ENCODE peak calls at places on chromosome 22, in five cellular contexts. N, T, V, B and M are unnamed samples.

GRCh38 chr22:46147471-46148267 is 2.7 kb upstream of the PPARA start:
- DNase-seq in N (no peak), T (no peak), V (no peak), B (no peak), M (no peak)

GRCh38 chr22:21982338-21982965 is at the start of gene TOP3B:
- DNase-seq in N (peak), T (peak), V (peak), B (peak), M (peak)

GRCh38 chr22:29762263-29762662 is 4.5 kb downstream of the ZMAT5 start:
- DNase-seq in N (no peak), T (no peak), V (no peak), B (no peak), M (no peak)

GRCh38 chr22:40691532-40691931 is 12.2 kb downstream of the MCHR1 start:
- DNase-seq in N (no peak), T (no peak), V (no peak), B (no peak), M (no peak)

GRCh38 chr22:46537946-46538815 is 761 bp upstream of the CELSR1 start:
- DNase-seq in N (peak), T (peak), V (peak), B (no peak), M (no peak)

GRCh38 chr22:36028646-36029405 is at the start of gene RBFOX2:
- DNase-seq in N (peak), T (peak), V (peak), B (peak), M (peak)

GRCh38 chr22:31752096-31752847 is 1.5 kb upstream of the DEPDC5 start:
- DNase-seq in N (no peak), T (peak), V (no peak), B (no peak), M (no peak)

GRCh38 chr22:44743804-44744211 is 8.6 kb upstream of the ARHGAP8 start:
- DNase-seq in N (no peak), T (no peak), V (no peak), B (no peak), M (no peak)

GRCh38 chr22:31561238-31561887 is 65.0 kb downstream of the SFI1 start:
- DNase-seq in N (peak), T (peak), V (peak), B (peak), M (peak)

GRCh38 chr22:27397948-27398330 is 403.6 kb downstream of the MN1 start:
- DNase-seq in N (no peak), T (no peak), V (peak), B (no peak), M (no peak)

GRCh38 chr22:49247194-49247924 is 580.3 kb downstream of the BRD1 start:
- DNase-seq in N (no peak), T (no peak), V (no peak), B (no peak), M (peak)

GRCh38 chr22:49464024-49464423 is 363.6 kb downstream of the BRD1 start:
- DNase-seq in N (no peak), T (no peak), V (no peak), B (no peak), M (no peak)

GRCh38 chr22:45142376-45142775 is 21.3 kb upstream of the NUP50 start:
- DNase-seq in N (no peak), T (no peak), V (no peak), B (no peak), M (no peak)

GRCh38 chr22:32202539-32203180 is 2.2 kb downstream of the RFPL2 start:
- DNase-seq in N (peak), T (peak), V (peak), B (peak), M (peak)

GRCh38 chr22:23899042-23899745 is 5.0 kb downstream of the MIF start:
- DNase-seq in N (no peak), T (no peak), V (no peak), B (no peak), M (no peak)

GRCh38 chr22:42700901-42701300 is 19.8 kb downstream of the A4GALT start:
- DNase-seq in N (no peak), T (no peak), V (no peak), B (no peak), M (no peak)

GRCh38 chr22:41229730-41230398 is 10.9 kb downstream of the CHADL start:
- DNase-seq in N (no peak), T (no peak), V (no peak), B (no peak), M (no peak)

GRCh38 chr22:26658671-26659478 is 1.5 kb downstream of the MIAT start:
- DNase-seq in N (peak), T (peak), V (peak), B (peak), M (peak)

GRCh38 chr22:43955883-43956286 is 643 bp downstream of the SAMM50 start:
- DNase-seq in N (no peak), T (no peak), V (peak), B (no peak), M (peak)

GRCh38 chr22:46576556-46577351 is 39.3 kb upstream of the CELSR1 start:
- DNase-seq in N (no peak), T (peak), V (peak), B (peak), M (peak)

GRCh38 chr22:36640106-36640672 is 63.4 kb downstream of the CACNG2 start:
- DNase-seq in N (no peak), T (no peak), V (no peak), B (no peak), M (no peak)

GRCh38 chr22:20205464-20205963 is 54.7 kb upstream of the CCDC188 start:
- DNase-seq in N (no peak), T (no peak), V (no peak), B (no peak), M (no peak)

GRCh38 chr22:23137905-23138520 is 3.8 kb downstream of the RSPH14 start:
- DNase-seq in N (peak), T (no peak), V (peak), B (peak), M (peak)

GRCh38 chr22:35489225-35489624 is 51.4 kb upstream of the RASD2 start:
- DNase-seq in N (peak), T (peak), V (peak), B (no peak), M (no peak)

GRCh38 chr22:45376009-45376408 is 37.4 kb downstream of the SMC1B start:
- DNase-seq in N (no peak), T (no peak), V (no peak), B (no peak), M (no peak)

GRCh38 chr22:42289671-42290269 is 19.3 kb upstream of the TCF20 start:
- DNase-seq in N (no peak), T (peak), V (peak), B (no peak), M (no peak)

GRCh38 chr22:35519306-35520000 is 21.2 kb upstream of the RASD2 start:
- DNase-seq in N (no peak), T (no peak), V (no peak), B (no peak), M (no peak)

GRCh38 chr22:30694171-30694637 is 470 bp upstream of the OSBP2 start:
- DNase-seq in N (peak), T (peak), V (peak), B (peak), M (peak)

GRCh38 chr22:18066181-18066859 is 11.5 kb upstream of the PEX26 start:
- DNase-seq in N (no peak), T (no peak), V (no peak), B (no peak), M (no peak)

GRCh38 chr22:41969110-41969646 is at the start of gene SEPTIN3:
- DNase-seq in N (no peak), T (peak), V (no peak), B (no peak), M (no peak)

GRCh38 chr22:48893288-48894063 is 934.2 kb downstream of the BRD1 start:
- DNase-seq in N (no peak), T (no peak), V (no peak), B (no peak), M (no peak)

GRCh38 chr22:18104566-18104965 is 6.0 kb upstream of the TUBA8 start:
- DNase-seq in N (peak), T (peak), V (peak), B (no peak), M (no peak)

GRCh38 chr22:37818397-37819099 is 4.6 kb upstream of the GALR3 start:
- DNase-seq in N (no peak), T (peak), V (peak), B (peak), M (peak)

GRCh38 chr22:43094085-43094484 is 4.9 kb upstream of the TTLL1 start:
- DNase-seq in N (no peak), T (peak), V (peak), B (no peak), M (no peak)

GRCh38 chr22:36081023-36081431 is 52.4 kb upstream of the RBFOX2 start:
- DNase-seq in N (peak), T (no peak), V (peak), B (no peak), M (no peak)

GRCh38 chr22:31977939-31978338 is 33.6 kb downstream of the YWHAH start:
- DNase-seq in N (no peak), T (no peak), V (no peak), B (no peak), M (no peak)

GRCh38 chr22:46364341-46365165 is 29.0 kb downstream of the TRMU start:
- DNase-seq in N (no peak), T (peak), V (no peak), B (no peak), M (no peak)

GRCh38 chr22:44609589-44609988 is 92.4 kb upstream of the PRR5 start:
- DNase-seq in N (no peak), T (no peak), V (no peak), B (no peak), M (no peak)

GRCh38 chr22:48628891-48629559 is 1198.6 kb downstream of the BRD1 start:
- DNase-seq in N (no peak), T (no peak), V (no peak), B (no peak), M (no peak)